ENCODE peak calls at places on chromosomes 3 and 15, in eight cellular contexts. K is sigmoid colon, G is Calu3, Y is bronchial epithelial cell, V is A549, F is mesothelial cell of epicardium, E is breast epithelium, A is astrocyte of the spinal cord. U is an unnamed sample.

GRCh38 chr3:5005367-5005766 is 26.1 kb downstream of the BHLHE40 start:
- DNase-seq in V (no peak), F (no peak), K (peak), A (no peak), E (no peak), G (no peak), Y (no peak), U (no peak)

GRCh38 chr3:151169262-151169661 is 33.8 kb downstream of the GPR171 start:
- DNase-seq in F (no peak), Y (no peak), G (no peak), K (no peak), E (no peak), A (no peak), V (no peak), U (peak)

GRCh38 chr15:25710184-25710583 is 152.9 kb downstream of the ATP10A start:
- DNase-seq in K (peak), V (peak), F (no peak), E (peak), A (no peak), G (peak), Y (no peak), U (peak)

GRCh38 chr3:122627301-122627700 is 49.9 kb downstream of the PARP15 start:
- DNase-seq in A (no peak), V (no peak), Y (peak), K (no peak), G (no peak), F (no peak), E (no peak), U (no peak)

GRCh38 chr3:52442409-52443267 is 2.3 kb downstream of the SEMA3G start:
- DNase-seq in F (no peak), G (no peak), V (no peak), K (peak), A (no peak), Y (no peak), E (no peak), U (no peak)

GRCh38 chr3:10232138-10232537 is 16.1 kb upstream of the TATDN2 start:
- DNase-seq in K (no peak), E (no peak), A (no peak), Y (no peak), V (no peak), F (no peak), G (no peak), U (no peak)

GRCh38 chr15:37931868-37932267 is 2.6 kb upstream of the TMCO5A start:
- DNase-seq in K (no peak), E (no peak), V (no peak), G (no peak), A (peak), Y (peak), F (no peak), U (no peak)

GRCh38 chr3:46049093-46049492 is 21.8 kb upstream of the XCR1 start:
- DNase-seq in G (no peak), Y (peak), F (no peak), K (no peak), V (no peak), A (no peak), E (no peak), U (no peak)

GRCh38 chr15:39230205-39230916 is 350.5 kb upstream of the THBS1 start:
- DNase-seq in E (no peak), K (no peak), A (no peak), G (no peak), V (no peak), F (no peak), Y (no peak), U (no peak)

GRCh38 chr3:113268306-113268705 is 56.9 kb downstream of the BOC start:
- DNase-seq in A (no peak), F (no peak), G (no peak), K (no peak), V (no peak), E (no peak), Y (no peak), U (no peak)

GRCh38 chr15:76169013-76169412 is 109.2 kb downstream of the TMEM266 start:
- DNase-seq in V (no peak), K (no peak), G (no peak), A (no peak), Y (peak), F (no peak), E (no peak), U (no peak)

GRCh38 chr3:52705688-52706686 is at the start of the genes GLT8D1 and SPCS1:
- DNase-seq in G (peak), F (peak), E (peak), A (peak), K (peak), Y (peak), V (peak), U (peak)

GRCh38 chr15:93438310-93438709 is 349.3 kb upstream of the RGMA start:
- DNase-seq in A (no peak), G (no peak), E (no peak), K (no peak), V (no peak), F (no peak), Y (no peak), U (no peak)

GRCh38 chr3:157175678-157176077 is 15.7 kb upstream of the CCNL1 start:
- DNase-seq in V (peak), E (peak), K (peak), Y (no peak), F (no peak), G (peak), A (no peak), U (peak)

GRCh38 chr3:126478581-126479310 is 3.1 kb upstream of the ZXDC start:
- DNase-seq in A (no peak), E (no peak), G (no peak), V (no peak), Y (no peak), K (no peak), F (no peak), U (no peak)

GRCh38 chr3:197023241-197023997 is 6.2 kb downstream of the MELTF start:
- DNase-seq in V (no peak), E (no peak), Y (no peak), G (no peak), K (no peak), F (no peak), A (no peak), U (no peak)

GRCh38 chr3:99952306-99952705 is 134.6 kb downstream of the CMSS1 start:
- DNase-seq in A (peak), E (no peak), V (no peak), K (no peak), G (no peak), F (no peak), Y (no peak), U (no peak)

GRCh38 chr3:146594843-146595482 is 10.2 kb downstream of the PLSCR5 start:
- DNase-seq in A (peak), K (no peak), G (no peak), E (no peak), F (no peak), V (peak), Y (peak), U (no peak)

GRCh38 chr3:149367021-149367840 is 10.2 kb downstream of the TM4SF1 start:
- DNase-seq in A (no peak), Y (peak), F (no peak), G (peak), E (no peak), V (peak), K (no peak), U (no peak)

GRCh38 chr3:50627407-50628051 is 10.6 kb downstream of the MAPKAPK3 start:
- DNase-seq in V (peak), Y (peak), E (no peak), G (peak), A (peak), K (no peak), F (no peak), U (peak)

GRCh38 chr3:174958671-174959328 is 99.7 kb downstream of the NAALADL2 start:
- DNase-seq in Y (no peak), A (no peak), K (no peak), V (no peak), G (no peak), E (no peak), F (no peak), U (no peak)

GRCh38 chr15:70116317-70116716 is 18.6 kb upstream of the TLE3 start:
- DNase-seq in G (no peak), E (no peak), A (no peak), V (no peak), Y (no peak), F (no peak), K (no peak), U (no peak)

GRCh38 chr15:36591534-36592411 is 12.3 kb downstream of the CDIN1 start:
- DNase-seq in E (no peak), A (peak), V (peak), G (no peak), F (no peak), Y (peak), K (no peak), U (no peak)

GRCh38 chr15:68644088-68644904 is 65.5 kb downstream of the CORO2B start:
- DNase-seq in A (peak), G (no peak), F (no peak), E (peak), K (peak), V (peak), Y (peak), U (no peak)

DNA sequence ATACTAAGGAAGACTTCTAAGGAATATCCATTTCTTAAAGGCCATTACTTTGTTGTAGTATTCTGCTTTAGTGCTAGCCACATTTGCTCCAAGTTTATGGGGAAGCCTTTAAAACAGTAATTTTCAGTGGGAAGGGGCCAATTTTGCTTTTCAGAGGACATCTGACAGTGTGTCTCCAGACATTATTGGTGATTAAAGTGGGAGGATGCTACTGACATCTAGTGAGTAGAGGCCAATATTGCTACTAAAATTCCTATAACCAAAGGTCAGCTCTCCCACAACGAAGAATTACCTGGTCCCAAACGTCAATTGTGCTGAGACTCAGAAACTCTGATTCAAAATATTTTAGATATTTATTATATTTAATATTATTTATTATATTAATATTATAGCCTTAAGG is 24.8 kb downstream of the SLC28A2 start:
- DNase-seq in G (no peak), Y (peak), A (peak), E (no peak), V (peak), K (no peak), F (no peak), U (no peak)
- TF ChIP-seq CTCF in G (no peak), Y (peak), A (peak), E (no peak), V (peak), K (peak), F (no peak), U (peak)

GRCh38 chr3:171770689-171771620 is 39.3 kb downstream of the PLD1 start:
- DNase-seq in E (no peak), V (peak), G (peak), Y (peak), F (no peak), A (peak), K (no peak), U (no peak)
- TF ChIP-seq CTCF in E (no peak), V (no peak), G (no peak), Y (no peak), F (no peak), A (no peak), K (no peak), U (no peak)

GRCh38 chr3:81579744-81580143 is 181.7 kb downstream of the GBE1 start:
- DNase-seq in Y (no peak), A (no peak), F (no peak), E (no peak), G (no peak), V (no peak), K (no peak), U (no peak)

GRCh38 chr3:81585057-81585456 is 176.4 kb downstream of the GBE1 start:
- DNase-seq in Y (no peak), A (no peak), V (no peak), F (no peak), K (no peak), E (no peak), G (no peak), U (no peak)

GRCh38 chr3:81580399-81580798 is 181.0 kb downstream of the GBE1 start:
- DNase-seq in V (no peak), A (no peak), G (no peak), E (no peak), F (no peak), Y (no peak), K (no peak), U (no peak)

GRCh38 chr3:81585937-81586336 is 175.5 kb downstream of the GBE1 start:
- DNase-seq in F (no peak), A (no peak), Y (no peak), G (no peak), E (no peak), K (no peak), V (no peak), U (no peak)

GRCh38 chr3:81581966-81582599 is 179.4 kb downstream of the GBE1 start:
- DNase-seq in A (peak), F (no peak), Y (peak), G (peak), E (no peak), K (no peak), V (no peak), U (no peak)
- TF ChIP-seq CTCF in A (peak), F (peak), Y (peak), G (no peak), E (no peak), K (peak), V (peak), U (no peak)

DNA sequence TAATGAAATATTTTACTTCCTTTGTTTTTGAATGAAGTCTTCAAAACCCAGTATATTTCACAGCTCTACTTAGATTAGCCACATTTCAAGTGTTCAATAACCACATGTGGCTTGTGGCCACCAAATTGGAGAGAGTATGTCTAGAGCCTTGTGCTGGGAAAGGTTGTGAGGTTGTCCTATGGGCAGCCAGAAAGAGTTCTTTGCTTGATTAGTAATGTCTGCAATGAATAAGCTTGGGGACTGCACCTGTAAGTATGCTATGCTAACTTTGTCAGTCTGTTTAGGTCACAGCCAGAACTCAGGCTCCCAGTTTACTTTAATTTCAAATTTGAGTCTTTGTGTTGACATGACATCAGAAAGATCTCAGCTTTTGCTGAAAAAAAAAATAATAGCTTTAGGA is 294.9 kb upstream of the SOX14 start:
- DNase-seq in Y (no peak), E (no peak), V (no peak), F (no peak), A (no peak), G (no peak), K (no peak), U (no peak)
- TF ChIP-seq CTCF in Y (no peak), E (no peak), V (no peak), F (no peak), A (no peak), G (no peak), K (no peak), U (no peak)

DNA sequence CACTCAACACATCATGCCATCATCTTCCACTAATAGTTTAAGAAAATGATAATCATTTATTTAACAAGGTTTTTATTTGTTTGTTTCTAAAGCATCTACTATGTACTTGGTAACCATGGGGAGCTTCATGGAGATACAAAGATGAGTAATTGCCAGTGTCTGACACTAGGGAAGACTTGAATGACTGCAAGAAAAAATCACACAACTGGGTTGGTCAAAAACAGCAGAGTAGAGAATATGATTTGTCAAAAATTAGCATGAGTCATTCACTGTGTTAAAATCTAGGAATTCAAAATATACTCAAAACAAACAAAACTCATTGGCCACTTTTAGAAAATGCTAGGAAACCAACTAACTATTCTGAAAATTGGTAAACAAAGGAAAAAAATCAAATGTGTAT is 6.3 kb downstream of the BNC1 start:
- DNase-seq in A (peak), G (no peak), Y (peak), K (no peak), F (no peak), E (no peak), V (no peak), U (no peak)
- TF ChIP-seq CTCF in A (no peak), G (no peak), Y (no peak), K (no peak), F (no peak), E (no peak), V (no peak), U (no peak)

DNA sequence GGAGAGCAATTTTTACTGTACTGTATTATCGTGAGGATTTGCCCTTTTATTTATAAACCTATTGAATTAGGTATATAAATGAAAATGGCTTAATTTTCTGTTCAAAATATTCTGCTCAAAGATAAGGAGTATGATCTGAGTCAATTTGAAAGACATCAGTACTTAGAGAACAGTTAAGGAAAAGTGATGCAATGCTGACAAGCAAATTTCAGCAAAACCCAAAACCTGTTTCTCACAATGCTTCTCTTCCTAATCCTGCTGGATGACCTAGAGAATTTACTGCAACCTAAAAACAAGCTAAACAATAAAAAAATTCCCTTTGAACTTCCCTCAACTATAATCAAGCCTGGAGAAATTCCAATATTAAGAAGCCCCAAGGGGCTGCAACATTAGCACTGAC is 82.7 kb downstream of the RFX7 start:
- DNase-seq in K (no peak), A (no peak), E (no peak), G (no peak), Y (no peak), V (no peak), F (no peak), U (no peak)
- TF ChIP-seq CTCF in K (no peak), A (no peak), E (no peak), G (no peak), Y (no peak), V (no peak), F (no peak), U (no peak)

GRCh38 chr3:171640520-171641412 is 169.5 kb downstream of the PLD1 start:
- DNase-seq in E (no peak), Y (peak), K (no peak), G (no peak), A (peak), V (no peak), F (no peak), U (no peak)
- TF ChIP-seq CTCF in E (no peak), Y (no peak), K (no peak), G (no peak), A (peak), V (no peak), F (no peak), U (no peak)